ENCODE peak calls at places on chromosomes 4 and X, in six cellular contexts. S is HCT116, G is GM12892, X is endothelial cell of umbilical vein, E is breast epithelium, Z is HepG2. K is an unnamed sample.

GRCh38 chr4:47386592-47387235 is 76.8 kb downstream of the COMMD8 start:
- DNase-seq in Z (no peak), X (no peak), G (no peak), E (no peak), S (no peak), K (no peak)

GRCh38 chr4:74523076-74523475 is 78.1 kb downstream of the AREG start:
- DNase-seq in S (no peak), Z (no peak), G (no peak), E (no peak), X (no peak), K (no peak)

GRCh38 chr4:138644322-138644721 is 371.3 kb upstream of the NOCT start:
- DNase-seq in E (no peak), S (no peak), Z (no peak), X (no peak), G (no peak), K (no peak)

GRCh38 chrX:40245411-40246140 is 147.8 kb upstream of the BCOR start:
- DNase-seq in X (peak), S (no peak), E (no peak), Z (no peak), G (no peak), K (no peak)

GRCh38 chr4:73978886-73979285 is 2.9 kb downstream of the PF4 start:
- DNase-seq in S (no peak), E (no peak), X (no peak), Z (no peak), G (no peak), K (no peak)

GRCh38 chr4:118957683-118958082 is 69.0 kb downstream of the SYNPO2 start:
- DNase-seq in X (no peak), Z (no peak), G (no peak), S (no peak), E (no peak), K (no peak)

GRCh38 chr4:153039542-153040185 is 103.5 kb downstream of the FHDC1 start:
- DNase-seq in Z (peak), G (no peak), S (no peak), X (no peak), E (no peak), K (no peak)

GRCh38 chrX:45851434-45851991 is 650.8 kb upstream of the DIPK2B start:
- DNase-seq in E (no peak), Z (no peak), X (peak), G (no peak), S (peak), K (peak)

GRCh38 chrX:153226344-153227190 is 47.5 kb downstream of the MAGEA1 start:
- DNase-seq in G (no peak), E (no peak), S (peak), X (no peak), Z (no peak), K (no peak)

GRCh38 chr4:17981063-17981462 is 40.5 kb downstream of the LCORL start:
- DNase-seq in G (no peak), E (no peak), S (no peak), Z (no peak), X (no peak), K (no peak)

GRCh38 chr4:158856852-158857251 is 88.0 kb downstream of the FNIP2 start:
- DNase-seq in G (no peak), X (peak), Z (peak), E (no peak), S (peak), K (no peak)

GRCh38 chr4:51960486-51960885 is 59.7 kb downstream of the LRRC66 start:
- DNase-seq in X (no peak), G (no peak), E (no peak), S (no peak), Z (no peak), K (no peak)

GRCh38 chr4:17336524-17336941 is 175.4 kb downstream of the QDPR start:
- DNase-seq in X (peak), E (no peak), G (no peak), S (peak), Z (peak), K (no peak)

GRCh38 chr4:102196221-102196620 is 149.1 kb downstream of the SLC39A8 start:
- DNase-seq in G (no peak), Z (no peak), S (no peak), E (no peak), X (peak), K (no peak)

GRCh38 chrX:88865634-88866033 is 118.6 kb downstream of the CPXCR1 start:
- DNase-seq in Z (no peak), G (no peak), X (no peak), E (no peak), S (no peak), K (no peak)

GRCh38 chrX:133376422-133376821 is 38.9 kb downstream of the GPC4 start:
- DNase-seq in E (no peak), S (no peak), X (no peak), Z (no peak), G (no peak), K (no peak)

GRCh38 chr4:59987289-59987688 is 1212.8 kb upstream of the ADGRL3 start:
- DNase-seq in X (no peak), G (no peak), S (no peak), E (no peak), Z (no peak), K (no peak)

GRCh38 chrX:24219320-24219719 is 69.8 kb downstream of the ZFX start:
- DNase-seq in X (no peak), E (no peak), G (no peak), Z (no peak), S (no peak), K (no peak)

GRCh38 chrX:110006826-110007375 is 4.0 kb downstream of the TMEM164 start:
- DNase-seq in E (no peak), Z (no peak), G (no peak), X (no peak), S (no peak), K (no peak)

GRCh38 chrX:39894626-39895025 is 203.1 kb downstream of the BCOR start:
- DNase-seq in X (no peak), S (no peak), G (no peak), E (no peak), Z (no peak), K (no peak)

GRCh38 chr4:99856166-99856565 is 38.1 kb downstream of the LAMTOR3 start:
- DNase-seq in Z (no peak), E (no peak), G (no peak), X (peak), S (peak), K (no peak)

GRCh38 chr4:16779028-16779675 is 119.3 kb downstream of the LDB2 start:
- DNase-seq in E (no peak), X (no peak), G (no peak), S (no peak), Z (no peak), K (no peak)

GRCh38 chr4:109160494-109160893 is 142.0 kb downstream of the COL25A1 start:
- DNase-seq in S (no peak), X (no peak), G (no peak), Z (no peak), E (no peak), K (no peak)

GRCh38 chr4:175127314-175127713 is 209.2 kb downstream of the ADAM29 start:
- DNase-seq in E (no peak), X (no peak), Z (no peak), S (no peak), G (no peak), K (no peak)

GRCh38 chr4:152180369-152180768 is 355.5 kb downstream of the FBXW7 start:
- DNase-seq in Z (no peak), G (no peak), S (no peak), X (no peak), E (no peak), K (no peak)

GRCh38 chr4:99633772-99634171 is 23.9 kb downstream of the C4orf54 start:
- DNase-seq in S (no peak), G (no peak), E (no peak), X (no peak), Z (peak), K (no peak)

GRCh38 chr4:76620723-76621463 is 185.9 kb downstream of the SHROOM3 start:
- DNase-seq in X (no peak), E (no peak), S (no peak), Z (no peak), G (no peak), K (no peak)

GRCh38 chr4:2441393-2442174 is 22.8 kb downstream of the CFAP99 start:
- DNase-seq in G (peak), E (no peak), Z (peak), S (peak), X (peak), K (no peak)

GRCh38 chr4:160182727-160183126 is 1079.8 kb downstream of the RAPGEF2 start:
- DNase-seq in X (no peak), S (no peak), E (no peak), Z (no peak), G (no peak), K (no peak)

GRCh38 chr4:138890921-138891570 is 124.5 kb upstream of the NOCT start:
- DNase-seq in S (no peak), Z (no peak), X (no peak), E (no peak), G (no peak), K (no peak)

GRCh38 chr4:185800266-185800945 is 11.6 kb downstream of the SORBS2 start:
- DNase-seq in G (no peak), X (no peak), Z (no peak), S (no peak), E (no peak), K (no peak)

GRCh38 chr4:89420507-89420906 is 112.9 kb upstream of the GPRIN3 start:
- DNase-seq in X (no peak), G (no peak), S (no peak), Z (no peak), E (no peak), K (no peak)

GRCh38 chrX:107706309-107706708 is 69.3 kb downstream of the TSC22D3 start:
- DNase-seq in X (no peak), E (no peak), G (no peak), Z (no peak), S (no peak), K (no peak)

GRCh38 chr4:99998062-99998880 is 48.2 kb upstream of the H2AZ1 start:
- DNase-seq in E (no peak), Z (peak), X (peak), G (no peak), S (peak), K (no peak)

GRCh38 chr4:155371432-155372043 is 5.2 kb downstream of the MAP9 start:
- DNase-seq in G (no peak), E (no peak), Z (no peak), S (peak), X (peak), K (no peak)

GRCh38 chr4:161658658-161659057 is 505.1 kb downstream of the FSTL5 start:
- DNase-seq in Z (no peak), E (no peak), X (no peak), G (no peak), S (no peak), K (no peak)

GRCh38 chr4:161653697-161654096 is 510.1 kb downstream of the FSTL5 start:
- DNase-seq in Z (no peak), G (no peak), S (no peak), X (no peak), E (no peak), K (no peak)

GRCh38 chr4:161656525-161656924 is 507.3 kb downstream of the FSTL5 start:
- DNase-seq in E (no peak), S (no peak), X (no peak), G (no peak), Z (no peak), K (no peak)

GRCh38 chr4:161650812-161651211 is 513.0 kb downstream of the FSTL5 start:
- DNase-seq in S (no peak), E (no peak), G (no peak), Z (no peak), X (no peak), K (no peak)

GRCh38 chr4:161655148-161655547 is 508.7 kb downstream of the FSTL5 start:
- DNase-seq in S (no peak), E (no peak), Z (no peak), X (no peak), G (no peak), K (no peak)
- TF ChIP-seq POLR2A in S (no peak), E (no peak), Z (no peak), X (no peak), G (no peak), K (no peak)

GRCh38 chr4:37989398-37990260 is 29.4 kb downstream of the PTTG2 start:
- DNase-seq in Z (no peak), G (no peak), E (no peak), S (no peak), X (peak), K (no peak)
- TF ChIP-seq POLR2AphosphoS5 in Z (no peak), G (no peak), E (no peak), S (no peak), X (no peak), K (no peak)

DNA sequence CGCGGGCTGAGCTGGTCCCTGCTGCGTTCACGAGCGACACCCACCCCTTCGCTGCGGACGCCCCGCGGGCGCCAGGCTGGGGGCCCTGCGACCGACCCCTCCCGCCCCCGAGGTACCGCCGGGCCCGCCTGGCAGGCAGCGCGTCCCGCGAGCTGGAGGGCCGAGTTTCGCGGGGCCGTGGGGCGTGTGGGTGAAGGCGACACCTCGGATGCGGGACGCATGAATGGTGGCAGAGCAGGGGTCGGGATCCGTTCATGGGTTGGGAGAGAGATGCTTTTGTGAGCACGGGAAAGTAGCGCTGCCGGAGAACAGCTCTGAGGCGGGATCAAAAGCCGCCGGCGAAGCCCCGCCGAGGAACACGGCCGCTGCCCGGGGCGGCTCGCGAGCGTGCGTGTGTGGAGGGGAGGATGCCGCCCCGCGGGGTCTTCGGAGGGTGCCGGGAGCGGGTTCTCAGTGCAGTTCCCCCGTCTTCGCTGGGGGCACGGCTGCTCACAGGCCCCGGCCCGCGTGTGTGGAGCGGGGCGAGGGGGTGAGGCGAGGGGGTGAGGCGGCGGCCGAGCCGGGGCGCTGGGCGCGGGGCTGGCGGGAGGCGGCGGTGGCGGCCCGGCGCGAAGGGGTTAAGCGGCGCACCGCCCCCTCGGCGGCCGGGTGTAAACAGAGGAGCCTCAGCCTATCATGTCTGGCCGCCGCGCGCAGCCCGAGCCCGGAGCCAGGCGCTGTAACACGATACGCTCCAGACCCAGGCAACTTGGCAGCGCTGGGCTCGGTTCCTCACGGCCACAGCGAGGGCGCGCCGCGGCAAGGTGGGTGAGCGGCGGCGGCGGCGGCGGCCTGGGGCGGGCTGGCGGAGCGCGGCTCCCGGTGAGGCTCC is 205.3 kb downstream of the TENM3 start:
- DNase-seq in E (peak), Z (peak), S (peak), G (peak), X (peak), K (peak)
- TF ChIP-seq POLR2A in E (no peak), Z (no peak), S (no peak), G (no peak), X (no peak), K (no peak)

DNA sequence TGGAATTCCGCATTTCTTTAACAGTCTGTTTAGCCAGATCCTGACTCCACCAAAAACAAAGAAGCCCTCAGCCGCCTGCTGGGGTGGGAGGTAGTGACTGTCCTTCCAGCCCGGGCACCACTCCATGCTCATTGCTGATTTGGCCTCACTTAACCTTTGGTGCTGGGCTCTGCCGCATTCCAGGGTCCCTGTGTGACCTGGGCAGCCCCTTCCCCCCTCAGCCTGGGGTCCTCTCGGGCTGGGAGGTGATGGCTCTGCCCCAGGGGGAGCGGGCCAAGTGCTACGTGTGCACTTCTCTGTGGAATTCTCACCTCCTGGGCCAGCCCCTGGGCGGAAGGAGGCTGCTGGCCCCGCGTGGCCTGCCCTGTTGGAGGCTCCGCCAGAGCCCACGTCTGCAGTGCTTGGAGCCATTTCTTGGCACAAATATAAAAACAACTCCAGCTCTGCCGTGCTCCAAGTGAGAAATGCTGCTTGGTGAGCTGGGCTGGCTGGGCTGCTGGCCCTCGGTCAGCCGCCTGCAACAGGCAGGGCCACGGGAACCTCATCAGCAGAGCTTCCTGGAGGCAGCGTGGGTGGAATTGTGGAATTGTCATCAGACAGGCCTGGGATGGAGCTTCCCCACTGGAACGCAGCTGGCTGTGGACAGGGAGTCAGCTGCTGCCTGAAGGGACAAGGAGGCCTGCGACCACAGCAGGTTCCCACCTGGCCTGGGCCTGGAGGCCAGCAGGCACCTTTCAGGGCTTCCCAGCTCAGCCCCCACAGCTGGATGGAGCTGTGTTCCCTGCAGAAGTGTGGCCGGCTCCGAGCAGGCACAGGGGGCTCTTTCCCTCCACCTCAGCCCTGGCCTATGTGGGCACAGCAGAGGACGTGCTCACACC is 66.0 kb downstream of the TRMT44 start:
- DNase-seq in Z (no peak), G (no peak), X (no peak), S (no peak), E (peak), K (no peak)
- TF ChIP-seq POLR2AphosphoS5 in Z (no peak), G (no peak), X (no peak), S (no peak), E (no peak), K (no peak)